ENCODE peak calls at places on chromosomes 7 and 10, in six cellular contexts. Z, H, Q, R, O and X are unnamed samples.
A peak's percentile ranks its signal among the peaks of the same experiment; 100 is the strongest.

GRCh38 chr10:100364735-100365391 is 17.8 kb downstream of the SCD start:
- DNase-seq in Z (no peak), Q (peak; percentile 17), H (no peak), O (peak; percentile 80), R (no peak), X (no peak)

GRCh38 chr10:124409696-124410095 is 9.0 kb downstream of the OAT start:
- DNase-seq in H (no peak), R (no peak), O (no peak), Q (no peak), Z (no peak), X (no peak)

GRCh38 chr10:85168287-85168686 is 839.9 kb downstream of the CCSER2 start:
- DNase-seq in O (no peak), Q (no peak), R (peak; percentile 8), Z (no peak), H (no peak), X (no peak)

GRCh38 chr10:76206797-76207352 is 775.5 kb downstream of the LRMDA start:
- DNase-seq in Q (no peak), R (no peak), Z (no peak), O (no peak), H (no peak), X (no peak)

GRCh38 chr7:116429986-116430619 is 69.4 kb upstream of the CAV2 start:
- DNase-seq in H (no peak), R (no peak), Q (no peak), O (no peak), Z (no peak), X (no peak)

GRCh38 chr10:124164252-124164651 is 70.9 kb upstream of the CHST15 start:
- DNase-seq in Z (no peak), H (no peak), Q (no peak), O (no peak), R (no peak), X (no peak)

GRCh38 chr7:44383566-44383965 is 58.2 kb upstream of the CAMK2B start:
- DNase-seq in H (no peak), R (no peak), Z (no peak), Q (no peak), O (peak; percentile 59), X (no peak)

GRCh38 chr7:102260856-102261255 is 25.8 kb upstream of the SH2B2 start:
- DNase-seq in H (no peak), R (no peak), Q (peak; percentile 20), O (no peak), Z (no peak), X (no peak)

GRCh38 chr7:108486291-108486966 is 30.2 kb upstream of the NRCAM start:
- DNase-seq in H (no peak), Z (no peak), O (no peak), Q (no peak), R (no peak), X (no peak)

GRCh38 chr10:43419997-43420368 is 11.0 kb upstream of the HNRNPF start:
- DNase-seq in Q (no peak), H (no peak), O (peak; percentile 40), R (no peak), Z (no peak), X (no peak)

GRCh38 chr7:153942036-153942435 is 110.2 kb upstream of the DPP6 start:
- DNase-seq in Q (no peak), Z (no peak), O (no peak), H (no peak), R (no peak), X (no peak)

GRCh38 chr10:92238586-92239098 is 52.2 kb downstream of the CPEB3 start:
- DNase-seq in H (no peak), Q (no peak), Z (no peak), O (peak; percentile 51), R (no peak), X (no peak)

GRCh38 chr7:81769891-81770818 is at the start of gene HGF:
- DNase-seq in O (peak; percentile 81), Q (no peak), H (no peak), R (no peak), Z (no peak), X (no peak)

GRCh38 chr10:44995581-44995913 is 5.2 kb upstream of the ZNF22 start:
- DNase-seq in Z (no peak), O (no peak), H (no peak), Q (no peak), R (no peak), X (no peak)

GRCh38 chr7:1693991-1694524 is 24.0 kb downstream of the ELFN1 start:
- DNase-seq in O (peak; percentile 66), Z (no peak), R (no peak), H (no peak), Q (peak; percentile 32), X (no peak)

GRCh38 chr10:48542471-48543210 is 62.2 kb downstream of the ARHGAP22 start:
- DNase-seq in Q (no peak), R (no peak), Z (no peak), H (no peak), O (no peak), X (no peak)

GRCh38 chr10:131043039-131043691 is 268.4 kb downstream of the TCERG1L start:
- DNase-seq in O (no peak), Q (no peak), H (no peak), R (no peak), Z (no peak), X (no peak)

GRCh38 chr10:46019170-46019528 is 11.3 kb downstream of the NCOA4 start:
- DNase-seq in R (no peak), O (no peak), H (no peak), Z (no peak), Q (no peak), X (no peak)

GRCh38 chr7:519974-520458 is 370 bp upstream of the PDGFA start:
- DNase-seq in R (peak; percentile 36), Q (peak; percentile 25), O (peak; percentile 73), Z (no peak), H (no peak), X (peak; percentile 57)

GRCh38 chr7:85184599-85185354 is 2.1 kb downstream of the SEMA3D start:
- DNase-seq in Q (no peak), H (no peak), R (peak; percentile 17), O (peak; percentile 40), Z (no peak), X (peak; percentile 49)

GRCh38 chr7:139737221-139738100 is 40.3 kb downstream of the HIPK2 start:
- DNase-seq in Z (no peak), R (no peak), O (peak; percentile 41), Q (no peak), H (no peak), X (no peak)

GRCh38 chr10:62804384-62805138 is at the start of gene ADO:
- DNase-seq in O (peak; percentile 90), R (peak; percentile 42), Q (peak; percentile 82), Z (peak; percentile 82), H (peak; percentile 69), X (peak; percentile 72)

GRCh38 chr10:34384363-34384762 is 430.7 kb downstream of the PARD3 start:
- DNase-seq in O (no peak), Z (no peak), Q (peak; percentile 21), H (no peak), R (peak; percentile 19), X (no peak)

GRCh38 chr10:114172241-114172640 is 1.8 kb downstream of the CCDC186 start:
- DNase-seq in Z (no peak), O (no peak), R (no peak), Q (no peak), H (no peak), X (no peak)

GRCh38 chr7:158327571-158328180 is 259.9 kb downstream of the PTPRN2 start:
- DNase-seq in Q (no peak), H (no peak), Z (no peak), R (no peak), O (no peak), X (no peak)

GRCh38 chr10:59463909-59464308 is 101.6 kb upstream of the FAM13C start:
- DNase-seq in R (no peak), Z (no peak), O (no peak), H (no peak), Q (no peak), X (no peak)